ENCODE peak calls at places on chromosomes 12 and 14, in four cellular contexts. J, K, U and F are unnamed samples.
A peak's percentile ranks its signal among the peaks of the same experiment; 100 is the strongest.

GRCh38 chr12:95613021-95613420 is 61.7 kb upstream of the USP44 start:
- DNase-seq in J (no peak), K (no peak), U (no peak), F (no peak)

GRCh38 chr12:64674367-64674922 is 64.2 kb downstream of the RASSF3 start:
- DNase-seq in J (no peak), K (no peak), U (no peak), F (no peak)

GRCh38 chr14:64113279-64113678 is 180.9 kb downstream of the ESR2 start:
- DNase-seq in J (peak; percentile 61), K (peak; percentile 75), U (no peak), F (no peak)

GRCh38 chr12:53695148-53696138 is 19.6 kb upstream of the ATP5MC2 start:
- DNase-seq in J (peak; percentile 28), K (peak; percentile 17), U (no peak), F (no peak)

GRCh38 chr14:36510078-36510799 is 9.8 kb downstream of the NKX2-1 start:
- DNase-seq in J (no peak), K (no peak), U (no peak), F (no peak)

GRCh38 chr12:95231190-95231589 is 13.6 kb downstream of the VEZT start:
- DNase-seq in J (no peak), K (no peak), U (no peak), F (no peak)

GRCh38 chr14:61174395-61175386 is 106.4 kb downstream of the TMEM30B start:
- DNase-seq in J (no peak), K (no peak), U (no peak), F (no peak)

GRCh38 chr14:72741836-72742681 is 151.8 kb downstream of the DPF3 start:
- DNase-seq in J (no peak), K (no peak), U (no peak), F (no peak)

GRCh38 chr14:35384386-35385041 is 20.0 kb downstream of the NFKBIA start:
- DNase-seq in J (peak; percentile 78), K (peak; percentile 65), U (no peak), F (peak; percentile 84)

GRCh38 chr12:109084425-109084824 is 8.8 kb downstream of the ALKBH2 start:
- DNase-seq in J (no peak), K (no peak), U (no peak), F (no peak)

GRCh38 chr12:109082751-109083150 is 10.5 kb downstream of the ALKBH2 start:
- DNase-seq in J (no peak), K (no peak), U (no peak), F (no peak)

GRCh38 chr12:109087250-109087649 is 6.0 kb downstream of the ALKBH2 start:
- DNase-seq in J (no peak), K (no peak), U (no peak), F (no peak)

GRCh38 chr12:109088818-109089217 is 4.5 kb downstream of the ALKBH2 start:
- DNase-seq in J (no peak), K (no peak), U (no peak), F (no peak)

DNA sequence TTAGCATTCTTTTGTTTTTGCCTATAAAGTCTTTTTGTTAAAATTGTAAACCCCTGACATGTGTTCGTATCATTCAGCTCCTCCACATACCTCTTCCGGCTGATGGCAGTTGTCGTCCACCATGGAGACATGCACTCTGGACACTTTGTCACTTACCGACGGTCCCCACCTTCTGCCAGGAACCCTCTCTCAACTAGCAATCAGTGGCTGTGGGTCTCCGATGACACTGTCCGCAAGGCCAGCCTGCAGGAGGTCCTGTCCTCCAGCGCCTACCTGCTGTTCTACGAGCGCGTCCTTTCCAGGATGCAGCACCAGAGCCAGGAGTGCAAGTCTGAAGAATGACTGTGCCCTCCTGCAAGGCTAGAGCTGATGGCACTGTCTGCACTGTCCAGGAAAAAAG is 7.7 kb downstream of the ALKBH2 start:
- DNase-seq in J (no peak), K (no peak), U (no peak), F (no peak)
- H3K36me3 ChIP-seq in J (no peaks in the 10 kb centered on the region), K (peaks cover 65% of the 10 kb centered on the region), U (peaks cover 56% of the 10 kb centered on the region), F (peaks cover 15% of the 10 kb centered on the region)

DNA sequence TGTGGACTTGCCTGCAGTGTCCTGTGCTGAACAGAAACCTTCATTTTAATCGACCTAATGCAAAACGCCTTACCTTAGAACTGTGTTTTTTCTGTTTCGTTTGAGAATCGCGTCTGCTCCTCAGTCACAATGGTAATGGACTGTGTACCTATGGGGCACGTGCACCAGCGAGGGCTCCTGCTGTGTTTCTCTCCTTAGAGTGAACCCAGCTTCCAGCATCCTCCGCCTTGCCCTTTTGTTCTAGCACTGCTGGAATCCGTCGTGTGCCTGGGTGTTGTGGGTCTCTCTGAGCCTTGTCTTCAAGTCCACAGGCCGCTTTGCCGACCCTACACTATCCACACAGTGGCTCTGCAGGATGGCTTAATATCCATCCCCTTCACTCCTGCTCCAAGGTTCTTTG is 3.6 kb downstream of the AMN start:
- DNase-seq in J (no peak), K (no peak), U (no peak), F (no peak)
- H3K4me3 ChIP-seq in J (no peak overlapping the region), K (no peak overlapping the region), U (no peak overlapping the region), F (no peak overlapping the region)

GRCh38 chr12:74910831-74911230 is 298.8 kb downstream of the KCNC2 start:
- DNase-seq in J (no peak), K (no peak), U (no peak), F (no peak)

GRCh38 chr12:74900232-74900631 is 309.4 kb downstream of the KCNC2 start:
- DNase-seq in J (no peak), K (no peak), U (no peak), F (no peak)

GRCh38 chr12:74903522-74903921 is 306.1 kb downstream of the KCNC2 start:
- DNase-seq in J (no peak), K (no peak), U (no peak), F (no peak)

GRCh38 chr12:74906224-74906623 is 303.4 kb downstream of the KCNC2 start:
- DNase-seq in J (no peak), K (no peak), U (no peak), F (no peak)
- TF ChIP-seq CTCF in J (no peak), K (no peak), U (no peak), F (peak; percentile 2)

GRCh38 chr14:81319946-81320345 is 80.2 kb downstream of the STON2 start:
- DNase-seq in J (no peak), K (no peak), U (no peak), F (no peak)

GRCh38 chr14:81323621-81324400 is 76.3 kb downstream of the STON2 start:
- DNase-seq in J (no peak), K (peak; percentile 81), U (no peak), F (no peak)

GRCh38 chr14:81323094-81323493 is 77.0 kb downstream of the STON2 start:
- DNase-seq in J (no peak), K (peak; percentile 26), U (no peak), F (no peak)

GRCh38 chr14:81315344-81315743 is 84.8 kb downstream of the STON2 start:
- DNase-seq in J (no peak), K (no peak), U (no peak), F (no peak)

GRCh38 chr14:81319314-81319713 is 80.8 kb downstream of the STON2 start:
- DNase-seq in J (no peak), K (no peak), U (no peak), F (no peak)
- H3K36me3 ChIP-seq in J (no peaks in the 10 kb centered on the region), K (no peaks in the 10 kb centered on the region), U (no peaks in the 10 kb centered on the region), F (no peaks in the 10 kb centered on the region)